ENCODE peak calls at places on chromosome 13, in five cellular contexts. Z is neuronal stem cell, P is GM23248, W is neural progenitor cell, I is PC-9. T is an unnamed sample.

GRCh38 chr13:46321494-46322225 is 65.4 kb downstream of the RUBCNL start:
- DNase-seq in Z (peak; percentile 39), P (peak; percentile 79), W (peak; percentile 73), I (no peak), T (peak; percentile 34)

GRCh38 chr13:95019886-95020285 is 281.4 kb downstream of the ABCC4 start:
- DNase-seq in Z (no peak), P (no peak), W (no peak), I (no peak), T (no peak)

GRCh38 chr13:79434578-79434977 is 28.5 kb upstream of the RBM26 start:
- DNase-seq in Z (no peak), P (peak; percentile 74), W (no peak), I (no peak), T (no peak)

GRCh38 chr13:20702945-20703784 is at the start of gene IL17D:
- DNase-seq in Z (no peak), P (peak; percentile 50), W (peak; percentile 59), I (peak; percentile 39), T (peak; percentile 7)

GRCh38 chr13:40635315-40635995 is 31.0 kb downstream of the FOXO1 start:
- DNase-seq in Z (no peak), P (no peak), W (peak; percentile 14), I (no peak), T (no peak)

GRCh38 chr13:24851546-24851945 is 87.6 kb downstream of the RNF17 start:
- DNase-seq in Z (no peak), P (peak; percentile 15), W (no peak), I (no peak), T (peak; percentile 78)

GRCh38 chr13:58455094-58455493 is 823.5 kb downstream of the PCDH17 start:
- DNase-seq in Z (no peak), P (no peak), W (no peak), I (no peak), T (no peak)

GRCh38 chr13:51861728-51862300 is at the start of gene CCDC70:
- DNase-seq in Z (no peak), P (peak; percentile 10), W (no peak), I (no peak), T (peak; percentile 9)

GRCh38 chr13:46975173-46975572 is 78.3 kb upstream of the HTR2A start:
- DNase-seq in Z (no peak), P (no peak), W (no peak), I (no peak), T (no peak)

GRCh38 chr13:93502987-93503386 is 276.4 kb downstream of the GPC6 start:
- DNase-seq in Z (no peak), P (peak; percentile 1), W (no peak), I (no peak), T (no peak)

GRCh38 chr13:49938921-49939320 is 2.8 kb upstream of the SPRYD7 start:
- DNase-seq in Z (no peak), P (no peak), W (no peak), I (no peak), T (no peak)
- H3K4me2 ChIP-seq in Z (no peak overlapping the region), P (no peak overlapping the region), W (no peak overlapping the region), I (no peak overlapping the region), T (no peak overlapping the region)

GRCh38 chr13:101013245-101013644 is 338.6 kb upstream of the TMTC4 start:
- DNase-seq in Z (no peak), P (peak; percentile 2), W (no peak), I (no peak), T (peak; percentile 1)

GRCh38 chr13:101003566-101003965 is 329.0 kb upstream of the TMTC4 start:
- DNase-seq in Z (no peak), P (no peak), W (no peak), I (no peak), T (no peak)

GRCh38 chr13:101007245-101007644 is 332.6 kb upstream of the TMTC4 start:
- DNase-seq in Z (no peak), P (no peak), W (no peak), I (no peak), T (no peak)
- H3K9me3 ChIP-seq in Z (no peaks in the 10 kb centered on the region), P (no peaks in the 10 kb centered on the region), W (no peaks in the 10 kb centered on the region), I (no peaks in the 10 kb centered on the region), T (no peaks in the 10 kb centered on the region)

GRCh38 chr13:36154567-36155231 is 23.5 kb upstream of the DCLK1 start:
- DNase-seq in Z (peak; percentile 37), P (peak; percentile 36), W (peak; percentile 59), I (no peak), T (no peak)
- H3K4me3 ChIP-seq in Z (no peak overlapping the region), P (no peak overlapping the region), W (peak overlapping the region; percentile 39), I (no peak overlapping the region), T (no peak overlapping the region)

GRCh38 chr13:59666504-59666903 is 497.2 kb downstream of the DIAPH3 start:
- DNase-seq in Z (no peak), P (no peak), W (no peak), I (no peak), T (no peak)
- H3K4me2 ChIP-seq in Z (no peak overlapping the region), P (no peak overlapping the region), W (no peak overlapping the region), I (no peak overlapping the region), T (no peak overlapping the region)

DNA sequence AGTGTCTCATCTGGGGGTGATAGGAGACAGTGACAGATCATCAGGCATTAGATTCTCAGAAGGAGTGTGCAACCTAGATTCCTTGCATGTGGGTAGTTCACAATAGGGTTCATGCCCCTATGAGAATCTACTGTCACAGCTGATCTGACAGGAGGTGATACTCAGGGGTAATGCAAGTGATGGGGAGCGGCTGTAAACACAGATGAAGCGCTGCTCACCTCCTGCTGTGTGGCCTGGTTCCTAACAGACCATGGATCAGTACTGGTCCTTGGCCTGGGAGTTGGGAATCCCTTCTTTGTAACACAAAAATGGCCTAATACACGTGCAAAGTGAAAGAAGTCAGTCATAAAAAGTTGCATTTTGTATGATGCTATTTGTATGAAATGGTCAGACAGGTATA is 107.6 kb upstream of the TUBA3C start:
- DNase-seq in Z (no peak), P (no peak), W (no peak), I (no peak), T (no peak)
- H3K9me3 ChIP-seq in Z (no peaks in the 10 kb centered on the region), P (no peaks in the 10 kb centered on the region), W (peaks cover 44% of the 10 kb centered on the region), I (no peaks in the 10 kb centered on the region), T (peaks cover 27% of the 10 kb centered on the region)

GRCh38 chr13:112062047-112062618 is 4.8 kb upstream of the SOX1 start:
- DNase-seq in Z (no peak), P (no peak), W (peak; percentile 57), I (no peak), T (no peak)
- H3K4me3 ChIP-seq in Z (no peak overlapping the region), P (no peak overlapping the region), W (peak overlapping the region; percentile 38), I (no peak overlapping the region), T (no peak overlapping the region)

GRCh38 chr13:97028441-97029299 is 34.4 kb upstream of the OXGR1 start:
- DNase-seq in Z (peak; percentile 59), P (peak; percentile 64), W (peak; percentile 45), I (peak; percentile 60), T (peak; percentile 41)
- H3K4me2 ChIP-seq in Z (no peak overlapping the region), P (no peak overlapping the region), W (no peak overlapping the region), I (peak overlapping the region; percentile 26), T (no peak overlapping the region)

T was measured in mammary epithelial cell.